ENCODE peak calls at places on chromosomes 3 and 15, in six cellular contexts. P is WERI-Rb-1; Z is brain microvascular endothelial cell; Y is fibroblast of the aortic adventitia; O is kidney glomerular epithelial cell; K is stimulated activated CD4-positive, alpha-beta T cell treated with anti-CD3 and anti-CD28 coated beads, Interleukin-15, amount 100 ng/mL, for 24 hours. T is an unnamed sample.

GRCh38 chr15:69823223-69823907 is 274.4 kb downstream of the TLE3 start:
- DNase-seq in P (no peak), Z (peak; percentile 6), Y (no peak), O (no peak), K (no peak), T (peak; percentile 20)

GRCh38 chr3:196163687-196164493 is 47.3 kb downstream of the ZDHHC19 start:
- DNase-seq in P (peak; percentile 36), Z (no peak), Y (peak; percentile 17), O (no peak), K (no peak), T (no peak)

GRCh38 chr3:72848703-72849081 is 447 bp upstream of the SHQ1 start:
- DNase-seq in P (peak; percentile 8), Z (peak; percentile 2), Y (peak; percentile 34), O (peak; percentile 29), K (peak; percentile 44), T (no peak)

GRCh38 chr15:39629906-39630305 is 49.0 kb downstream of the THBS1 start:
- DNase-seq in P (no peak), Z (no peak), Y (no peak), O (no peak), K (no peak), T (no peak)

GRCh38 chr3:31170932-31171670 is 276.6 kb upstream of the GADL1 start:
- DNase-seq in P (no peak), Z (peak; percentile 94), Y (peak; percentile 99), O (peak; percentile 81), K (no peak), T (no peak)

GRCh38 chr3:132509096-132509495 is 88.0 kb upstream of the ACKR4 start:
- DNase-seq in P (no peak), Z (no peak), Y (no peak), O (no peak), K (no peak), T (no peak)

GRCh38 chr3:24278526-24278925 is 216.1 kb downstream of the THRB start:
- DNase-seq in P (no peak), Z (no peak), Y (no peak), O (no peak), K (no peak), T (no peak)

GRCh38 chr15:29747837-29748417 is 74.3 kb downstream of the TJP1 start:
- DNase-seq in P (no peak), Z (no peak), Y (peak; percentile 60), O (no peak), K (no peak), T (no peak)

GRCh38 chr15:52162260-52162659 is 28.9 kb downstream of the GNB5 start:
- DNase-seq in P (no peak), Z (no peak), Y (no peak), O (no peak), K (no peak), T (no peak)

GRCh38 chr3:6580808-6581207 is 280.1 kb upstream of the GRM7 start:
- DNase-seq in P (no peak), Z (no peak), Y (no peak), O (no peak), K (no peak), T (no peak)

GRCh38 chr15:97189152-97189551 is 771.4 kb upstream of the ARRDC4 start:
- DNase-seq in P (no peak), Z (peak; percentile 3), Y (no peak), O (no peak), K (no peak), T (peak; percentile 30)

GRCh38 chr15:57290826-57291225 is 85.5 kb upstream of the CGNL1 start:
- DNase-seq in P (no peak), Z (no peak), Y (no peak), O (no peak), K (no peak), T (no peak)

GRCh38 chr15:99248000-99248727 is 1.2 kb downstream of the TTC23 start:
- DNase-seq in P (no peak), Z (no peak), Y (no peak), O (no peak), K (no peak), T (no peak)

GRCh38 chr3:12458901-12459300 is 25.4 kb upstream of the TSEN2 start:
- DNase-seq in P (no peak), Z (no peak), Y (no peak), O (no peak), K (no peak), T (no peak)

GRCh38 chr3:197407526-197407925 is 109.1 kb upstream of the DLG1 start:
- DNase-seq in P (no peak), Z (no peak), Y (no peak), O (no peak), K (no peak), T (no peak)

GRCh38 chr3:15271030-15271429 is 61.4 kb downstream of the SH3BP5 start:
- DNase-seq in P (no peak), Z (no peak), Y (no peak), O (no peak), K (no peak), T (no peak)

GRCh38 chr15:78399081-78399480 is 38.9 kb upstream of the IREB2 start:
- DNase-seq in P (no peak), Z (no peak), Y (peak; percentile 36), O (no peak), K (no peak), T (no peak)

GRCh38 chr15:85142324-85142723 is 160.7 kb downstream of the PDE8A start:
- DNase-seq in P (no peak), Z (peak; percentile 56), Y (peak; percentile 65), O (peak; percentile 8), K (no peak), T (no peak)

GRCh38 chr3:152574461-152575079 is 260.4 kb upstream of the P2RY1 start:
- DNase-seq in P (peak; percentile 47), Z (peak; percentile 62), Y (peak; percentile 79), O (peak; percentile 66), K (peak; percentile 50), T (peak; percentile 46)

GRCh38 chr3:70065666-70066253 is 66.2 kb downstream of the SAMMSON start:
- DNase-seq in P (peak; percentile 40), Z (no peak), Y (no peak), O (no peak), K (no peak), T (no peak)

GRCh38 chr15:70094690-70095311 is 2.9 kb downstream of the TLE3 start:
- DNase-seq in P (no peak), Z (no peak), Y (no peak), O (no peak), K (no peak), T (no peak)

GRCh38 chr3:66428733-66429132 is 72.1 kb downstream of the LRIG1 start:
- DNase-seq in P (no peak), Z (peak; percentile 98), Y (peak; percentile 98), O (peak; percentile 87), K (no peak), T (peak; percentile 87)

GRCh38 chr15:70835415-70835814 is 18.5 kb downstream of the LARP6 start:
- DNase-seq in P (no peak), Z (no peak), Y (peak; percentile 88), O (no peak), K (no peak), T (no peak)

GRCh38 chr3:104553121-104553520 is 813.6 kb upstream of the ALCAM start:
- DNase-seq in P (no peak), Z (no peak), Y (no peak), O (no peak), K (no peak), T (no peak)

GRCh38 chr3:133591271-133591742 is 17.8 kb downstream of the CDV3 start:
- DNase-seq in P (no peak), Z (no peak), Y (peak; percentile 75), O (peak; percentile 64), K (no peak), T (no peak)

GRCh38 chr15:40064231-40064894 is 25.4 kb upstream of the SRP14 start:
- DNase-seq in P (no peak), Z (peak; percentile 93), Y (no peak), O (peak; percentile 11), K (no peak), T (peak; percentile 93)

GRCh38 chr15:51782357-51782896 is 31.0 kb downstream of the TMOD2 start:
- DNase-seq in P (no peak), Z (no peak), Y (peak; percentile 17), O (no peak), K (no peak), T (no peak)

GRCh38 chr3:189908646-189909045 is 212.1 kb downstream of the P3H2 start:
- DNase-seq in P (no peak), Z (peak; percentile 49), Y (peak; percentile 65), O (peak; percentile 57), K (no peak), T (peak; percentile 73)

GRCh38 chr3:102189564-102190339 is 245.1 kb upstream of the ZPLD1 start:
- DNase-seq in P (no peak), Z (no peak), Y (no peak), O (peak; percentile 51), K (no peak), T (no peak)

T was measured in MG63.